ENCODE peak calls at places on chromosome 17, in five cellular contexts. E is stimulated activated CD8-positive, alpha-beta memory T cell treated with anti-CD3 and anti-CD28 coated beads, Interleukin-4, amount 100 ng/mL, for 4 hours; T is activated naive CD4-positive, alpha-beta T cell treated with anti-CD3 and anti-CD28 coated beads, Interleukin-2, amount 10 ng/mL, durations not matched to agents 7 days and 5 days; Q is ascending aorta; U is SJCRH30. R is an unnamed sample.

GRCh38 chr17:81457396-81457795 is 55.2 kb downstream of the ACTG1 start:
- DNase-seq in E (no peak), T (no peak), Q (no peak), U (peak), R (no peak)

GRCh38 chr17:78669975-78670518 is 92.9 kb upstream of the DNAH17 start:
- DNase-seq in E (no peak), T (no peak), Q (no peak), U (no peak), R (peak)

GRCh38 chr17:50636145-50636803 is 1.6 kb downstream of the ABCC3 start:
- DNase-seq in E (no peak), T (peak), Q (no peak), U (no peak), R (no peak)

GRCh38 chr17:79612468-79613194 is 1.8 kb upstream of the RBFOX3 start:
- DNase-seq in E (no peak), T (peak), Q (no peak), U (peak), R (peak)

GRCh38 chr17:52035336-52035915 is 123.1 kb downstream of the CA10 start:
- DNase-seq in E (no peak), T (no peak), Q (no peak), U (no peak), R (no peak)

GRCh38 chr17:7317161-7317803 is 2.1 kb upstream of the GPS2 start:
- DNase-seq in E (no peak), T (no peak), Q (no peak), U (no peak), R (no peak)

GRCh38 chr17:35898283-35899070 is 18.3 kb upstream of the CCL5 start:
- DNase-seq in E (peak), T (peak), Q (no peak), U (no peak), R (no peak)

GRCh38 chr17:71633391-71633849 is 487.4 kb upstream of the SOX9 start:
- DNase-seq in E (no peak), T (no peak), Q (no peak), U (no peak), R (no peak)

GRCh38 chr17:50052241-50052788 is 3.6 kb upstream of the ITGA3 start:
- DNase-seq in E (no peak), T (no peak), Q (no peak), U (no peak), R (no peak)

GRCh38 chr17:48589831-48590602 is at the start of gene HOXB3:
- DNase-seq in E (no peak), T (no peak), Q (no peak), U (no peak), R (no peak)

GRCh38 chr17:65523853-65524664 is 37.4 kb downstream of the AXIN2 start:
- DNase-seq in E (no peak), T (peak), Q (peak), U (no peak), R (peak)

GRCh38 chr17:34201767-34202166 is 53.3 kb upstream of the CCL2 start:
- DNase-seq in E (no peak), T (no peak), Q (no peak), U (no peak), R (no peak)

GRCh38 chr17:2928294-2928890 is 132.2 kb downstream of the RAP1GAP2 start:
- DNase-seq in E (no peak), T (no peak), Q (no peak), U (no peak), R (no peak)

GRCh38 chr17:66165537-66166123 is 26.3 kb downstream of the CEP112 start:
- DNase-seq in E (no peak), T (no peak), Q (no peak), U (peak), R (no peak)

GRCh38 chr17:33086878-33087277 is 95.2 kb downstream of the SPACA3 start:
- DNase-seq in E (no peak), T (no peak), Q (no peak), U (no peak), R (no peak)

GRCh38 chr17:81120695-81121621 is 44.3 kb upstream of the PVALEF start:
- DNase-seq in E (no peak), T (no peak), Q (no peak), U (no peak), R (no peak)

GRCh38 chr17:58577696-58578095 is 63.3 kb upstream of the MTMR4 start:
- DNase-seq in E (peak), T (peak), Q (no peak), U (peak), R (peak)

GRCh38 chr17:77959926-77960521 is 1.5 kb downstream of the TNRC6C start:
- DNase-seq in E (no peak), T (peak), Q (no peak), U (peak), R (peak)

GRCh38 chr17:80937501-80938356 is 53.9 kb upstream of the CHMP6 start:
- DNase-seq in E (no peak), T (no peak), Q (no peak), U (peak), R (no peak)

GRCh38 chr17:11996722-11997146 is 541 bp downstream of the ZNF18 start:
- DNase-seq in E (no peak), T (peak), Q (peak), U (peak), R (no peak)

GRCh38 chr17:42104264-42104663 is 6.0 kb upstream of the ZNF385C start:
- DNase-seq in E (no peak), T (no peak), Q (no peak), U (no peak), R (no peak)

GRCh38 chr17:7914771-7915610 is 1.1 kb downstream of the RNF227 start:
- DNase-seq in E (no peak), T (no peak), Q (peak), U (peak), R (no peak)

GRCh38 chr17:72472116-72472515 is 351.3 kb downstream of the SOX9 start:
- DNase-seq in E (no peak), T (no peak), Q (no peak), U (no peak), R (no peak)

GRCh38 chr17:69223809-69224208 is 4.8 kb downstream of the ABCA10 start:
- DNase-seq in E (no peak), T (no peak), Q (no peak), U (no peak), R (no peak)

R was measured in activated effector memory CD4-positive, alpha-beta T cell treated with anti-CD3 and anti-CD28 coated beads, Interleukin-2, amount 50 U/mL, for 16 hours.